ENCODE peak calls at places on chromosomes 5 and 9, in eight cellular contexts. Y is hepatocyte, Z is HCT116, C is GM23248, R is MM.1S, L is neural progenitor cell, Q is SK-N-SH, W is PC-3. S is an unnamed sample.

GRCh38 chr5:43061352-43061751 is 21.2 kb upstream of the ANXA2R start:
- DNase-seq in Y (no peak), Z (no peak), C (peak; percentile 66), R (no peak), L (no peak), Q (no peak), W (peak; percentile 42), S (no peak)

GRCh38 chr5:180630426-180630825 is 19.0 kb downstream of the FLT4 start:
- DNase-seq in Y (no peak), Z (no peak), C (no peak), R (no peak), L (no peak), Q (no peak), W (no peak), S (no peak)

GRCh38 chr9:136743639-136744211 is 985 bp upstream of the LCN10 start:
- DNase-seq in Y (no peak), Z (no peak), C (no peak), R (no peak), L (peak; percentile 1), Q (no peak), W (no peak), S (no peak)

GRCh38 chr5:74766348-74766886 is 500 bp downstream of the GFM2 start:
- DNase-seq in Y (peak; percentile 32), Z (peak; percentile 41), C (peak; percentile 84), R (peak; percentile 67), L (peak; percentile 48), Q (peak; percentile 63), W (peak; percentile 34), S (peak; percentile 60)

GRCh38 chr5:154686490-154686889 is 68.7 kb upstream of the LARP1 start:
- DNase-seq in Y (no peak), Z (no peak), C (peak; percentile 10), R (no peak), L (no peak), Q (no peak), W (no peak), S (no peak)

GRCh38 chr5:169694221-169694620 is 57.1 kb downstream of the DOCK2 start:
- DNase-seq in Y (no peak), Z (no peak), C (no peak), R (no peak), L (no peak), Q (no peak), W (no peak), S (no peak)

GRCh38 chr5:109853362-109853761 is 163.6 kb downstream of the MAN2A1 start:
- DNase-seq in Y (no peak), Z (no peak), C (peak; percentile 65), R (no peak), L (no peak), Q (no peak), W (no peak), S (no peak)

GRCh38 chr5:166772770-166773169 is 1518.7 kb upstream of the WWC1 start:
- DNase-seq in Y (no peak), Z (no peak), C (peak; percentile 3), R (no peak), L (no peak), Q (no peak), W (peak; percentile 10), S (no peak)

GRCh38 chr9:136552117-136552685 is 6.4 kb upstream of the NOTCH1 start:
- DNase-seq in Y (peak; percentile 62), Z (no peak), C (peak; percentile 95), R (no peak), L (no peak), Q (no peak), W (peak; percentile 13), S (peak; percentile 41)

GRCh38 chr9:127194881-127195713 is 69.5 kb upstream of the GARNL3 start:
- DNase-seq in Y (peak; percentile 59), Z (peak; percentile 48), C (peak; percentile 70), R (no peak), L (no peak), Q (no peak), W (peak; percentile 80), S (no peak)

GRCh38 chr9:135329571-135330306 is 149.8 kb upstream of the PPP1R26 start:
- DNase-seq in Y (no peak), Z (no peak), C (no peak), R (no peak), L (peak; percentile 67), Q (peak; percentile 38), W (no peak), S (no peak)

GRCh38 chr9:135326633-135327152 is 152.9 kb upstream of the PPP1R26 start:
- DNase-seq in Y (no peak), Z (no peak), C (no peak), R (no peak), L (no peak), Q (peak; percentile 8), W (no peak), S (no peak)

GRCh38 chr9:135328485-135329417 is 150.8 kb upstream of the PPP1R26 start:
- DNase-seq in Y (no peak), Z (no peak), C (no peak), R (no peak), L (no peak), Q (peak; percentile 82), W (no peak), S (no peak)

GRCh38 chr9:135324329-135324728 is 155.3 kb upstream of the PPP1R26 start:
- DNase-seq in Y (no peak), Z (no peak), C (no peak), R (no peak), L (no peak), Q (no peak), W (no peak), S (no peak)

DNA sequence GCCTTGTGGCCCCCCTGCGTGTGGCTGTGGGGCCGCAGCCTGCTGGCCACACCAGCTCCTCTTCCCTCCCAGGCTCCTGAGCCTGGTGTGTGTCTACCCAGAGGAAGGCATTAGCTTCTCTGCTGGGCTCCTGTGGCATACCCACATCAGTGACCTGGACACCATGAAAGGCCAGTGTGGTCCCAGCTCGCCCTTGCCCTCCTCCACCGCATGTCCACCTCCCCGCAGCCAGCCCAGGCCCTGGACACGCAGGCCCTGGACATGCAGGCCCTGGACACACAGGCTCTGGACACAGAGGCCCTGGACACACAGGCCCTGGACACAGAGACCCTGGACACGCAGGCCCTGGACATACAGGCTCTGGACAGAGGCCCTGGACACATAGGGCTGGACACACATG is 153.4 kb upstream of the PPP1R26 start:
- DNase-seq in Y (no peak), Z (no peak), C (no peak), R (no peak), L (no peak), Q (no peak), W (no peak), S (no peak)
- TF ChIP-seq EZH2phosphoT487 in Y (no peak), Z (no peak), C (no peak), R (no peak), L (no peak), Q (no peak), W (no peak), S (no peak)

GRCh38 chr5:139488269-139488668 is 5.7 kb upstream of the STING1 start:
- DNase-seq in Y (no peak), Z (no peak), C (no peak), R (no peak), L (no peak), Q (no peak), W (no peak), S (no peak)
- H3K27ac ChIP-seq in Y (no peak overlapping the region), Z (no peak overlapping the region), C (no peak overlapping the region), R (no peak overlapping the region), L (no peak overlapping the region), Q (no peak overlapping the region), W (no peak overlapping the region), S (no peak overlapping the region)

GRCh38 chr5:50564558-50564957 is 101.9 kb upstream of the PARP8 start:
- DNase-seq in Y (no peak), Z (no peak), C (no peak), R (no peak), L (no peak), Q (no peak), W (no peak), S (no peak)
- H2AFZ ChIP-seq in Y (no peak overlapping the region), Z (no peak overlapping the region), C (no peak overlapping the region), R (peak overlapping the region; percentile 25), L (no peak overlapping the region), Q (peak overlapping the region; percentile 73), W (no peak overlapping the region), S (no peak overlapping the region)

GRCh38 chr5:146254223-146254622 is 50.8 kb downstream of the RBM27 start:
- DNase-seq in Y (no peak), Z (no peak), C (no peak), R (no peak), L (no peak), Q (no peak), W (no peak), S (no peak)
- TF ChIP-seq EZH2phosphoT487 in Y (no peak), Z (no peak), C (no peak), R (no peak), L (no peak), Q (no peak), W (no peak), S (no peak)

GRCh38 chr9:124673063-124673462 is 98.0 kb downstream of the NR6A1 start:
- DNase-seq in Y (no peak), Z (no peak), C (no peak), R (no peak), L (no peak), Q (no peak), W (no peak), S (no peak)

GRCh38 chr9:124674651-124675050 is 96.5 kb downstream of the NR6A1 start:
- DNase-seq in Y (no peak), Z (no peak), C (no peak), R (no peak), L (no peak), Q (no peak), W (no peak), S (no peak)

GRCh38 chr9:124680049-124680448 is 91.1 kb downstream of the NR6A1 start:
- DNase-seq in Y (no peak), Z (no peak), C (no peak), R (no peak), L (no peak), Q (no peak), W (no peak), S (no peak)

GRCh38 chr9:124675261-124676158 is 95.6 kb downstream of the NR6A1 start:
- DNase-seq in Y (no peak), Z (no peak), C (peak; percentile 38), R (no peak), L (no peak), Q (no peak), W (no peak), S (no peak)

DNA sequence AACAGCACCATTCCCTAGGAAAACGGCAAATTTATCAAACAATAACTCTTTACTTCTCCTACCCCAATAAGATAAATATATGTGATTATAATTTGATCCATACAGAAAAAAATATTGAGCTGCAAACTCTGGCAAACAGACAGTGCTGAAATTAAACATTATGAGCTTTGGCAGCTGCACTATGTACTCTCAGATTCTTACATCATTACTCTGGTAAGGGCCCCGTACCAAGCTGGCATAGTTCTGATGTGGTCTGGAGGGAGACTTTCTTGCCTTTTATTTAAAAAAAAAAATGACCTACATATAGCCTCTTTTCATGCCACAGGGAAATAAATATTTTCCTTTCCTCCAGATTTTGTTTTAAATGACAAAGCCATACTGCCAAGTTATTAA is 95.0 kb downstream of the NR6A1 start:
- DNase-seq in Y (no peak), Z (no peak), C (peak; percentile 63), R (no peak), L (no peak), Q (no peak), W (no peak), S (no peak)
- H3K27ac ChIP-seq in Y (no peak overlapping the region), Z (no peak overlapping the region), C (peak overlapping the region; percentile 11), R (no peak overlapping the region), L (no peak overlapping the region), Q (no peak overlapping the region), W (no peak overlapping the region), S (no peak overlapping the region)

GRCh38 chr9:4830699-4831098 is 38.0 kb downstream of the RCL1 start:
- DNase-seq in Y (no peak), Z (no peak), C (no peak), R (no peak), L (no peak), Q (no peak), W (no peak), S (no peak)
- H2AFZ ChIP-seq in Y (no peak overlapping the region), Z (no peak overlapping the region), C (no peak overlapping the region), R (no peak overlapping the region), L (no peak overlapping the region), Q (no peak overlapping the region), W (no peak overlapping the region), S (no peak overlapping the region)